ENCODE peak calls at places on chromosomes 3 and 15, in eight cellular contexts. S, M, H, X, D, Z, C and G are unnamed samples.

GRCh38 chr3:138078901-138079344 is 36.5 kb downstream of the DZIP1L start:
- DNase-seq in C (peak), S (peak), Z (peak), H (no peak), M (no peak), D (no peak), X (no peak), G (no peak)

GRCh38 chr3:171417813-171418212 is 42.4 kb downstream of the TNIK start:
- DNase-seq in M (no peak), S (peak), H (no peak), D (no peak), C (peak), X (no peak), Z (peak), G (no peak)

GRCh38 chr15:38073278-38073930 is 139.0 kb downstream of the TMCO5A start:
- DNase-seq in C (no peak), Z (no peak), X (no peak), D (peak), M (no peak), H (no peak), S (peak), G (no peak)

GRCh38 chr3:51937014-51937413 is 4.7 kb downstream of the RRP9 start:
- DNase-seq in Z (no peak), X (no peak), D (no peak), M (no peak), S (no peak), H (no peak), C (no peak), G (no peak)

GRCh38 chr3:194561306-194561974 is 71.8 kb downstream of the TMEM44 start:
- DNase-seq in X (no peak), S (peak), Z (no peak), H (no peak), D (no peak), C (no peak), M (no peak), G (no peak)

GRCh38 chr15:85276921-85277320 is 103.5 kb upstream of the AKAP13 start:
- DNase-seq in H (no peak), C (no peak), M (no peak), S (no peak), Z (no peak), X (no peak), D (no peak), G (no peak)

GRCh38 chr3:64067510-64068346 is 44.4 kb upstream of the PSMD6 start:
- DNase-seq in X (no peak), Z (no peak), H (no peak), C (no peak), S (peak), D (no peak), M (no peak), G (no peak)

GRCh38 chr3:74443102-74443501 is 171.4 kb downstream of the CNTN3 start:
- DNase-seq in Z (peak), X (no peak), D (no peak), M (no peak), S (peak), H (no peak), C (no peak), G (no peak)

GRCh38 chr3:24375947-24376384 is 118.7 kb downstream of the THRB start:
- DNase-seq in Z (no peak), M (no peak), H (no peak), S (no peak), X (no peak), D (no peak), C (no peak), G (no peak)

GRCh38 chr3:113963879-113964278 is 16.1 kb downstream of the ZDHHC23 start:
- DNase-seq in X (no peak), H (no peak), C (no peak), D (no peak), M (no peak), S (no peak), Z (no peak), G (no peak)

GRCh38 chr15:92101706-92102434 is 248.4 kb downstream of the SLCO3A1 start:
- DNase-seq in C (no peak), S (no peak), D (peak), Z (no peak), X (no peak), M (no peak), H (no peak), G (no peak)

GRCh38 chr3:157089455-157090221 is 70.3 kb downstream of the CCNL1 start:
- DNase-seq in S (peak), Z (no peak), H (no peak), X (no peak), C (peak), D (no peak), M (peak), G (peak)

GRCh38 chr3:109532257-109533216 is 195.2 kb upstream of the DPPA4 start:
- DNase-seq in Z (peak), S (peak), C (peak), H (no peak), X (no peak), D (peak), M (no peak), G (no peak)

GRCh38 chr15:58077427-58077826 is 11.9 kb upstream of the ALDH1A2 start:
- DNase-seq in Z (no peak), C (no peak), D (peak), M (no peak), X (no peak), H (no peak), S (peak), G (no peak)

GRCh38 chr15:82966671-82967071 is 14.2 kb upstream of the HOMER2 start:
- DNase-seq in C (no peak), M (no peak), H (no peak), S (no peak), X (no peak), D (peak), Z (no peak), G (peak)

GRCh38 chr15:33670567-33670966 is 297.7 kb upstream of the CHRM5 start:
- DNase-seq in Z (no peak), C (no peak), S (no peak), D (no peak), M (no peak), X (no peak), H (no peak), G (peak)

GRCh38 chr3:48034000-48034516 is 17.8 kb upstream of the MAP4 start:
- DNase-seq in C (peak), X (no peak), Z (no peak), M (no peak), H (no peak), D (peak), S (peak), G (no peak)

GRCh38 chr15:62977952-62978811 is 64.4 kb upstream of the TPM1 start:
- DNase-seq in M (no peak), X (no peak), D (no peak), C (peak), Z (peak), S (peak), H (no peak), G (no peak)

GRCh38 chr3:142215111-142215510 is 10.3 kb downstream of the GK5 start:
- DNase-seq in D (no peak), Z (no peak), H (no peak), C (no peak), M (no peak), S (peak), X (no peak), G (no peak)

GRCh38 chr3:42403737-42404136 is 6.7 kb downstream of the LYZL4 start:
- DNase-seq in S (no peak), X (no peak), Z (no peak), M (no peak), H (no peak), C (no peak), D (no peak), G (no peak)

GRCh38 chr15:68471552-68471951 is 39.6 kb upstream of the ITGA11 start:
- DNase-seq in C (no peak), S (no peak), Z (no peak), M (no peak), H (no peak), D (no peak), X (no peak), G (no peak)

DNA sequence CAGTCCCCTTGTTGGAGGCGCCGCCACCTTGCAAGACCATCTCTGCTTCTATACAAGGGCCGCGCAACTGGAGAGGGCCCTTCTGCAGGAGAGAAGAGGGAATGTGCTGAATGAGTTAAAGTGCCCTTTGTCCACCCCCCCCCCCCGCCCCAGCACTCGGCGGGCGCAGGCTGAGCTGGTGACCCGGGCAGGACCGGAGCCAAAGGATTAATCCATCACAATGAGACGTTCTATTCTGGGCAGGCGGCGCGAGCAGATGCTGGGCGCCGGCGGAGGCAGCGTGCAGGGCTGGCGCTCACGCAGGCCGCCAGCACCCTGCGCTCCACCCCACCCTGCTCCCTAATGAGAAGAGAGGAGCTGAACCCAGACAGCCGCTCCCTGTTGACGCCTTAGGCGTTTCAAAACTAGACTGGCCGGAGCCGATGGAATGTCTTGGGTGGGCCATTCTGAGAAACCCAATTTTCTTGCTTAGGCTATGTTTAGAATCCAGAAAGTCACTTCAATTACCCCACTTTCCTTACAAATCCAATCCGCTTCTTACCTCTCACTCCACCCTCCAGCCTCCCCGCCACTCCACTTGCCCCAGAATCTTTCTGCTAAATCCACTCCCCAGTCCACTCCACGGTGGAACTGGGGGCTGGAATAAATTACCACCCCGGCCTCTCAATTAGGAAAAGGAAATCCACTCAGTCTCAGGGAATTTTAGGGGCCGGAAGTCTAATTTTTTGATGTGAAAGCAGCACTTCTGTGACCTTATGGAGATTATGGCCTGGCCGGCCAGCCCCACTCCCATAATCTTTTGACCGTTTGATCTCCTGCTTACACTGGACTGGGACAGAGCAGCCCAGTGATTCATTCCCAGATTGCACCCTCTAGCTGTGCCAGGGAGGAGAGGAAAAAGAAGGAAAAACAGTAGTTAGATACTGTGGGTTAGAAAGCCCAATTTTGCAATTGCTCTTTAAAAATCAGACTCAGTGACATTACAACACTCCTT is 32.7 kb downstream of the GJD2 start:
- DNase-seq in D (no peak), Z (no peak), C (peak), X (peak), S (peak), M (peak), H (no peak), G (no peak)
- H3K4me3 ChIP-seq in D (no peak), Z (peak), C (peak), X (peak), S (no peak), M (peak), H (no peak), G (no peak)

DNA sequence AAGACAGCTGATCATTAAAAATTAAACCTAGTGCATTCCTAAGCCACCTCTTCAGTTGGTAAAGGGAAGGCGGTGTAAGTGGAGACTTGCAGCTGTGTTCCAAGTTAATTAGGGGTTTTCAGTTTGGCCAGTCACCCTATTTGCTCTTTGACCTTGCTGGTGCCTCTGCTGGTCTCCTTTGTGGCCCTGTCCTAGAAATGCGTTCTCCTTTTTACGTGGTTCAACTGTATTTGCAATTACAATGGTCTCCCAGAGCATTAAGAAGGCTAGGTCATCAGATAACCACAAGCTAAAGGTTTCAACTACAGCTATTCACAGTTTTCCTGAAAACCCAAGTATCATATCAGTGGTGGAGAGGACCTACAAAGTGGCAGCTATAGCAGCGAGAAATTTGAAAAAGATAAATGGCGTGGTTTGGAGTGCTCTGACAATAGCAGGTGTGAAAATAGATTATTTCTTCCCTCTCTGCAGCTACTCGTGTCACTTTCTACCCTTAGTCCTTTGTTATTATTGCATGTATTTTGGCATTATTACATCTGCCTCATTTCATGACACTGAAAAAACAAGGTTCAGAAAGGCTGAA is 203.5 kb upstream of the TBC1D5 start:
- DNase-seq in Z (no peak), S (no peak), D (no peak), M (no peak), X (no peak), H (no peak), C (no peak), G (no peak)
- TF ChIP-seq CTCF in Z (no peak), S (no peak), D (no peak), M (no peak), X (no peak), H (no peak), C (no peak), G (no peak)

GRCh38 chr3:102180291-102180931 is 254.4 kb upstream of the ZPLD1 start:
- DNase-seq in X (no peak), H (no peak), M (no peak), Z (peak), S (peak), D (no peak), C (peak), G (no peak)
- H3K4me3 ChIP-seq in X (peak), H (peak), M (no peak), Z (no peak), S (no peak), D (no peak), C (no peak), G (no peak)

GRCh38 chr3:39108309-39108708 is 829 bp downstream of the TTC21A start:
- DNase-seq in C (no peak), M (no peak), Z (no peak), X (no peak), D (peak), S (no peak), H (no peak), G (peak)

GRCh38 chr3:39107874-39108308 is 411 bp downstream of the TTC21A start:
- DNase-seq in H (no peak), M (no peak), C (no peak), S (peak), D (no peak), Z (no peak), X (no peak), G (no peak)

GRCh38 chr3:39106281-39107055 is 959 bp downstream of the GORASP1 start:
- DNase-seq in H (no peak), C (peak), X (no peak), M (no peak), Z (no peak), D (no peak), S (peak), G (no peak)

GRCh38 chr3:39105687-39106063 is 1.8 kb downstream of the GORASP1 start:
- DNase-seq in Z (no peak), D (no peak), M (no peak), S (no peak), H (no peak), X (no peak), C (no peak), G (no peak)

DNA sequence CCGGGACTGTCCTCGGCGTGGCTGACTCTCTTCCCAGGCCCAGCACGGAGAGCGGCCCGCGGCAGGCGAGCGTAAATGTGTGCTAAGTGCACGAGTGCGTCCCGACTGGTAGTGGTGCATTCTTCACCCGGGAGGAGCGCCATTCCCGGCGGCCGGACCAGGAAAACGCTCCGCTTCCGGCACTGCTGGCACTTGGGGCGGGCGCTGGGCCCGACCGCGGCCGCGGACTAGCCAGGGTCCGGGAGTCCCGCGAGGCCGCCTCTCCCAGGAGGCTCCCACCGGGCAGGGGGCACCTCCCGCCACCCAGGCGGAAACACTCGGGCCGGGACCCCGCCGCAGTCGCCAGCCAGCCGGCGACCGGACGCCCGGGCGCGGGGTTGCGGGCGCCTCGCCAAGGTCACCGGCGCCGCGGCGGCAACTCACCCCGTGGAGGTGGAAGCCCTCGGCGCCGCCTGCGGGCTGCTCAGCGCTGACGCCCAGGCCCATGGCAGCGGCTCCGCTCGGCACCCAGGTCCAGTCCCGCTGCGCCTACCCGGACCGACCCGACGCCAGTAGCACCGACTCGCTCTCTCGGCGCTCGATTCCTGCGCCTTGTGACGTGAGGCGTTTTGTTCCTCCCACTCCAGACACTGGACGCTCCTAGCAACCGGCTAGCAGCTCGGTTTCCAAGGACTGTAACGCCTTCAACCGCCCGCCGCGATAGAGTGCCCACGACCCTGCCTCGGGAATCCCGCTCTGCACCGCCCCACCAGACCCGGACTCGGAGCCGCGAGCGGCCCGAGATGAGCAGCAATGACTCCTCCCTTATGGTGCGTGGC is at the start of the genes GORASP1 and TTC21A:
- DNase-seq in M (peak), D (peak), X (peak), H (peak), S (peak), C (peak), Z (no peak), G (no peak)
- TF ChIP-seq CTCF in M (no peak), D (no peak), X (no peak), H (no peak), S (no peak), C (no peak), Z (peak), G (no peak)

GRCh38 chr15:30904812-30905211 is 1.1 kb downstream of the FAN1 start:
- DNase-seq in Z (no peak), C (no peak), X (no peak), H (no peak), M (no peak), S (no peak), D (no peak), G (no peak)
- H3K4me3 ChIP-seq in Z (peak), C (no peak), X (peak), H (no peak), M (no peak), S (no peak), D (no peak), G (no peak)

GRCh38 chr3:158912621-158913020 is 110.8 kb downstream of the MFSD1 start:
- DNase-seq in D (no peak), C (peak), M (no peak), S (no peak), Z (no peak), H (no peak), X (no peak), G (no peak)

GRCh38 chr3:158920375-158920774 is 118.5 kb downstream of the MFSD1 start:
- DNase-seq in X (no peak), H (no peak), M (no peak), S (no peak), D (no peak), Z (no peak), C (no peak), G (no peak)

GRCh38 chr3:158916111-158916510 is 114.3 kb downstream of the MFSD1 start:
- DNase-seq in X (no peak), D (no peak), S (no peak), C (no peak), Z (no peak), M (no peak), H (no peak), G (no peak)

GRCh38 chr3:158918451-158918850 is 116.6 kb downstream of the MFSD1 start:
- DNase-seq in M (no peak), D (no peak), C (no peak), S (no peak), H (no peak), Z (no peak), X (no peak), G (no peak)

GRCh38 chr3:158918008-158918407 is 116.2 kb downstream of the MFSD1 start:
- DNase-seq in C (peak), S (peak), D (peak), H (no peak), Z (peak), M (no peak), X (no peak), G (peak)
- TF ChIP-seq CTCF in C (peak), S (peak), D (peak), H (no peak), Z (peak), M (peak), X (peak), G (peak)

GRCh38 chr15:39776068-39776467 is 6.6 kb downstream of the FSIP1 start:
- DNase-seq in M (no peak), S (no peak), X (no peak), H (no peak), D (no peak), Z (no peak), C (no peak), G (no peak)

GRCh38 chr15:39767921-39768320 is 14.7 kb downstream of the FSIP1 start:
- DNase-seq in Z (no peak), H (no peak), S (no peak), M (no peak), C (no peak), X (no peak), D (no peak), G (no peak)

GRCh38 chr15:39774688-39775267 is 7.9 kb downstream of the FSIP1 start:
- DNase-seq in C (no peak), X (no peak), Z (no peak), H (peak), S (no peak), D (peak), M (no peak), G (no peak)

GRCh38 chr15:39770748-39771689 is 11.6 kb downstream of the FSIP1 start:
- DNase-seq in X (peak), S (peak), C (peak), D (peak), H (no peak), Z (peak), M (no peak), G (no peak)
- H3K4me3 ChIP-seq in X (no peak), S (no peak), C (no peak), D (peak), H (no peak), Z (no peak), M (no peak), G (no peak)

DNA sequence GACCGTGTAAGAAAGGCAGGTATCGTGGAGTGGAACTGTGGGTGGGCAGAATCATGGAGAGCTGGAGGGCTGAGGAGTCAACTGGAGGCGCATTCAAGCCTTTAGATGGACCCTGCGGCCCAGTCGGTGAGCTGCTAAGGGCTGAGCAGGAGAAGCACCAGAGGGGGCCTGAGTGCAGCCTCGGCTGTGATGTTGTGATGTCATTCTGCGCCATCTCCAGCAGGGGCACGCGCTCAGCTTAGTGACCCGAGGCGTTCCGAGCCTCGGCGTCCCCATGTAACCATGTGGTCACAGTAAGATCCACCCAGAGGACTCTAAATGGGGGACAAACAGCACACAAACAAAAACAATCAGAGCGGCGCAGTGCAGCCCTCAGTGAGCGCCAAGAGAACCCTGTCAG is 76.8 kb downstream of the VGLL4 start:
- DNase-seq in H (no peak), X (no peak), S (no peak), M (no peak), D (no peak), Z (no peak), C (no peak), G (no peak)
- TF ChIP-seq CTCF in H (no peak), X (no peak), S (no peak), M (no peak), D (no peak), Z (no peak), C (peak), G (no peak)